ENCODE peak calls at places on chromosomes 16 and 17, in four cellular contexts. One of them, this sample, is unnamed.

GRCh38 chr17:78558181-78558850 is 18.9 kb downstream of the DNAH17 start:
- DNase-seq in C1 segment of cervical spinal cord: no peak
- DNase-seq in NCI-H1048: no peak
- DNase-seq in CD8-positive, alpha-beta memory T cell: no peak
- DNase-seq in this sample: no peak

GRCh38 chr17:16480995-16481394 is 11.0 kb downstream of the LRRC75A start:
- DNase-seq in C1 segment of cervical spinal cord: no peak
- DNase-seq in NCI-H1048: no peak
- DNase-seq in CD8-positive, alpha-beta memory T cell: no peak
- DNase-seq in this sample: no peak

GRCh38 chr17:32243712-32244111 is 21.9 kb upstream of the RHBDL3 start:
- DNase-seq in C1 segment of cervical spinal cord: no peak
- DNase-seq in NCI-H1048: no peak
- DNase-seq in CD8-positive, alpha-beta memory T cell: no peak
- DNase-seq in this sample: no peak

GRCh38 chr16:84667600-84668309 is 19.4 kb downstream of the KLHL36 start:
- DNase-seq in C1 segment of cervical spinal cord: no peak
- DNase-seq in NCI-H1048: no peak
- DNase-seq in CD8-positive, alpha-beta memory T cell: no peak
- DNase-seq in this sample: no peak

GRCh38 chr17:15981646-15982580 is 17.6 kb downstream of the ZSWIM7 start:
- DNase-seq in C1 segment of cervical spinal cord: no peak
- DNase-seq in NCI-H1048: no peak
- DNase-seq in CD8-positive, alpha-beta memory T cell: no peak
- DNase-seq in this sample: no peak

GRCh38 chr16:67517661-67518423 is 10.8 kb upstream of the RIPOR1 start:
- DNase-seq in C1 segment of cervical spinal cord: no peak
- DNase-seq in NCI-H1048: no peak
- DNase-seq in CD8-positive, alpha-beta memory T cell: no peak
- DNase-seq in this sample: no peak

GRCh38 chr17:4785311-4786110 is 653 bp downstream of the VMO1 start:
- DNase-seq in C1 segment of cervical spinal cord: no peak
- DNase-seq in NCI-H1048: no peak
- DNase-seq in CD8-positive, alpha-beta memory T cell: no peak
- DNase-seq in this sample: no peak

GRCh38 chr17:38687291-38687690 is 12.5 kb upstream of the EPOP start:
- DNase-seq in C1 segment of cervical spinal cord: no peak
- DNase-seq in NCI-H1048: no peak
- DNase-seq in CD8-positive, alpha-beta memory T cell: no peak
- DNase-seq in this sample: no peak

This sample was measured in posterior cingulate gyrus.